ENCODE peak calls at places on chromosomes 11 and 22, in nine cellular contexts. P, U, H, L, Q, O, I, T and X are unnamed samples. For H3K36me3 and H3K4me1, the result is how much of the 10 kb centered on the place peaks cover.

GRCh38 chr11:10307411-10308207 is 2.7 kb downstream of the ADM start:
- DNase-seq in P (peak), U (peak), H (peak), L (peak), Q (peak), O (peak), I (peak), T (peak), X (peak)

GRCh38 chr11:97743205-97743742 is 1277.5 kb upstream of the CNTN5 start:
- DNase-seq in P (no peak), U (no peak), H (no peak), L (no peak), Q (no peak), O (no peak), I (no peak), T (peak), X (no peak)

GRCh38 chr11:78341841-78342240 is 75.8 kb downstream of the GAB2 start:
- DNase-seq in P (no peak), U (no peak), H (no peak), L (no peak), Q (no peak), O (no peak), I (no peak), T (no peak), X (no peak)

GRCh38 chr11:74000307-74000630 is 8.6 kb downstream of the UCP3 start:
- DNase-seq in P (no peak), U (no peak), H (no peak), L (no peak), Q (peak), O (no peak), I (no peak), T (no peak), X (no peak)

GRCh38 chr11:95512177-95512576 is 277.4 kb downstream of the FAM76B start:
- DNase-seq in P (no peak), U (peak), H (peak), L (peak), Q (peak), O (no peak), I (no peak), T (peak), X (peak)

GRCh38 chr11:60318726-60319125 is 8.3 kb upstream of the MS4A6E start:
- DNase-seq in P (no peak), U (no peak), H (no peak), L (no peak), Q (no peak), O (no peak), I (no peak), T (no peak), X (no peak)

GRCh38 chr11:33687733-33688479 is 12.7 kb downstream of the C11orf91 start:
- DNase-seq in P (peak), U (peak), H (no peak), L (peak), Q (no peak), O (no peak), I (no peak), T (peak), X (peak)

GRCh38 chr11:122653911-122654310 is 1.6 kb upstream of the UBASH3B start:
- DNase-seq in P (no peak), U (no peak), H (no peak), L (no peak), Q (no peak), O (no peak), I (no peak), T (peak), X (no peak)

GRCh38 chr11:57462597-57462996 is 2.3 kb downstream of the RTN4RL2 start:
- DNase-seq in P (no peak), U (no peak), H (no peak), L (no peak), Q (no peak), O (no peak), I (no peak), T (no peak), X (no peak)

GRCh38 chr22:45421349-45422057 is 8.0 kb downstream of the RIBC2 start:
- DNase-seq in P (no peak), U (no peak), H (no peak), L (no peak), Q (no peak), O (no peak), I (no peak), T (no peak), X (no peak)

GRCh38 chr11:9285850-9286587 is 20.9 kb upstream of the DENND5A start:
- DNase-seq in P (no peak), U (no peak), H (no peak), L (no peak), Q (no peak), O (no peak), I (no peak), T (no peak), X (no peak)

GRCh38 chr11:47946682-47947575 is 33.4 kb upstream of the PTPRJ start:
- DNase-seq in P (peak), U (peak), H (peak), L (peak), Q (peak), O (no peak), I (peak), T (peak), X (peak)

GRCh38 chr11:61026121-61027031 is 54.9 kb downstream of the CD6 start:
- DNase-seq in P (no peak), U (no peak), H (peak), L (no peak), Q (peak), O (no peak), I (no peak), T (no peak), X (no peak)

GRCh38 chr11:56783448-56784041 is 35.0 kb upstream of the OR9G4 start:
- DNase-seq in P (no peak), U (no peak), H (no peak), L (no peak), Q (no peak), O (no peak), I (no peak), T (peak), X (peak)

GRCh38 chr11:110490886-110491285 is 61.1 kb downstream of the FDX1 start:
- DNase-seq in P (no peak), U (no peak), H (no peak), L (no peak), Q (no peak), O (no peak), I (no peak), T (peak), X (no peak)

GRCh38 chr11:112216591-112217105 is 9.6 kb upstream of the PTS start:
- DNase-seq in P (no peak), U (no peak), H (no peak), L (no peak), Q (no peak), O (no peak), I (no peak), T (peak), X (no peak)

GRCh38 chr11:91421586-91421985 is 803.0 kb upstream of the FAT3 start:
- DNase-seq in P (no peak), U (no peak), H (no peak), L (no peak), Q (no peak), O (no peak), I (no peak), T (no peak), X (no peak)

GRCh38 chr11:96337541-96338530 is 5.2 kb downstream of the MAML2 start:
- DNase-seq in P (no peak), U (no peak), H (no peak), L (no peak), Q (no peak), O (no peak), I (no peak), T (peak), X (no peak)

GRCh38 chr11:44568358-44568705 is 2.9 kb downstream of the CD82 start:
- DNase-seq in P (no peak), U (peak), H (no peak), L (no peak), Q (peak), O (no peak), I (no peak), T (no peak), X (no peak)

GRCh38 chr22:48204296-48204695 is 1441.8 kb downstream of the TBC1D22A start:
- DNase-seq in P (no peak), U (no peak), H (no peak), L (no peak), Q (no peak), O (no peak), I (no peak), T (no peak), X (no peak)

GRCh38 chr11:123054301-123055065 is 7.5 kb downstream of the HSPA8 start:
- DNase-seq in P (no peak), U (no peak), H (no peak), L (no peak), Q (no peak), O (no peak), I (no peak), T (peak), X (peak)

GRCh38 chr22:45468872-45469572 is 33.7 kb upstream of the FBLN1 start:
- DNase-seq in P (no peak), U (no peak), H (no peak), L (peak), Q (no peak), O (no peak), I (no peak), T (peak), X (no peak)

GRCh38 chr11:110097459-110098012 is 4.3 kb downstream of the ZC3H12C start:
- DNase-seq in P (no peak), U (no peak), H (no peak), L (no peak), Q (no peak), O (no peak), I (no peak), T (peak), X (no peak)

GRCh38 chr11:126384449-126385070 is 29.1 kb downstream of the ST3GAL4 start:
- DNase-seq in P (no peak), U (peak), H (peak), L (no peak), Q (no peak), O (no peak), I (no peak), T (no peak), X (no peak)

GRCh38 chr11:14237333-14237988 is 121.5 kb downstream of the RRAS2 start:
- DNase-seq in P (no peak), U (no peak), H (peak), L (no peak), Q (no peak), O (no peak), I (no peak), T (no peak), X (peak)

GRCh38 chr11:112694813-112695212 is 266.4 kb upstream of the NCAM1 start:
- DNase-seq in P (no peak), U (no peak), H (no peak), L (no peak), Q (no peak), O (no peak), I (no peak), T (no peak), X (no peak)

GRCh38 chr22:40240671-40241070 is 62.9 kb downstream of the TNRC6B start:
- DNase-seq in P (no peak), U (no peak), H (no peak), L (no peak), Q (no peak), O (no peak), I (no peak), T (no peak), X (no peak)

GRCh38 chr11:81059356-81059755 is 1618.5 kb upstream of the TENM4 start:
- DNase-seq in P (no peak), U (no peak), H (no peak), L (no peak), Q (no peak), O (no peak), I (no peak), T (no peak), X (no peak)

GRCh38 chr11:61800331-61801281 is 7.9 kb downstream of the FEN1 start:
- DNase-seq in P (no peak), U (no peak), H (no peak), L (no peak), Q (no peak), O (no peak), I (no peak), T (peak), X (no peak)

GRCh38 chr11:11070976-11071375 is 213.1 kb upstream of the ZBED5 start:
- DNase-seq in P (no peak), U (no peak), H (no peak), L (no peak), Q (no peak), O (no peak), I (no peak), T (no peak), X (no peak)

GRCh38 chr11:114133548-114134329 is 74.2 kb downstream of the ZBTB16 start:
- DNase-seq in P (no peak), U (no peak), H (peak), L (peak), Q (no peak), O (no peak), I (no peak), T (no peak), X (no peak)

GRCh38 chr11:12441081-12441801 is 63.9 kb downstream of the PARVA start:
- DNase-seq in P (no peak), U (no peak), H (no peak), L (no peak), Q (no peak), O (no peak), I (no peak), T (peak), X (no peak)

GRCh38 chr22:17243524-17243923 is 24.3 kb upstream of the ADA2 start:
- DNase-seq in P (no peak), U (no peak), H (peak), L (no peak), Q (no peak), O (no peak), I (no peak), T (no peak), X (peak)

GRCh38 chr11:106105986-106106385 is 28.5 kb downstream of the AASDHPPT start:
- DNase-seq in P (no peak), U (no peak), H (no peak), L (no peak), Q (no peak), O (no peak), I (no peak), T (no peak), X (no peak)

GRCh38 chr11:114353448-114353847 is 46.9 kb downstream of the C11orf71 start:
- DNase-seq in P (no peak), U (no peak), H (no peak), L (no peak), Q (no peak), O (no peak), I (no peak), T (peak), X (no peak)

GRCh38 chr11:120749389-120749788 is 237.8 kb downstream of the GRIK4 start:
- DNase-seq in P (no peak), U (no peak), H (no peak), L (no peak), Q (no peak), O (no peak), I (no peak), T (no peak), X (no peak)

GRCh38 chr11:115166826-115167225 is 337.4 kb downstream of the CADM1 start:
- DNase-seq in P (no peak), U (no peak), H (no peak), L (no peak), Q (no peak), O (no peak), I (no peak), T (no peak), X (no peak)

GRCh38 chr11:32886180-32886579 is 6.4 kb upstream of the QSER1 start:
- DNase-seq in P (no peak), U (no peak), H (no peak), L (no peak), Q (no peak), O (no peak), I (no peak), T (no peak), X (no peak)

GRCh38 chr11:77471520-77472234 is 2.2 kb downstream of the PAK1 start:
- DNase-seq in P (peak), U (peak), H (peak), L (no peak), Q (no peak), O (no peak), I (peak), T (no peak), X (no peak)

GRCh38 chr11:2314136-2314524 is 12.3 kb downstream of the TSPAN32 start:
- DNase-seq in P (no peak), U (peak), H (no peak), L (no peak), Q (no peak), O (no peak), I (no peak), T (no peak), X (no peak)
- TF ChIP-seq POLR2A in P (no peak), U (no peak), H (no peak), L (no peak), Q (no peak), O (no peak), I (no peak), T (no peak), X (no peak)

GRCh38 chr11:64764753-64765152 is 5.0 kb upstream of the PYGM start:
- DNase-seq in P (no peak), U (peak), H (no peak), L (no peak), Q (no peak), O (no peak), I (no peak), T (no peak), X (peak)
- H3K36me3 ChIP-seq in P (half or more), U (under half), H (under half), L (under half), Q (half or more), O (half or more), I (half or more), T (half or more), X (half or more)

GRCh38 chr11:331332-332060 is 10.8 kb upstream of the IFITM3 start:
- DNase-seq in P (no peak), U (peak), H (no peak), L (peak), Q (peak), O (no peak), I (no peak), T (no peak), X (no peak)

GRCh38 chr11:336666-337002 is 16.0 kb upstream of the IFITM3 start:
- DNase-seq in P (no peak), U (no peak), H (no peak), L (no peak), Q (peak), O (no peak), I (no peak), T (no peak), X (no peak)

GRCh38 chr11:335779-336665 is 15.4 kb upstream of the IFITM3 start:
- DNase-seq in P (no peak), U (peak), H (no peak), L (peak), Q (peak), O (no peak), I (no peak), T (no peak), X (no peak)

GRCh38 chr11:332651-333480 is 12.2 kb upstream of the IFITM3 start:
- DNase-seq in P (no peak), U (peak), H (no peak), L (no peak), Q (peak), O (no peak), I (no peak), T (no peak), X (no peak)

DNA sequence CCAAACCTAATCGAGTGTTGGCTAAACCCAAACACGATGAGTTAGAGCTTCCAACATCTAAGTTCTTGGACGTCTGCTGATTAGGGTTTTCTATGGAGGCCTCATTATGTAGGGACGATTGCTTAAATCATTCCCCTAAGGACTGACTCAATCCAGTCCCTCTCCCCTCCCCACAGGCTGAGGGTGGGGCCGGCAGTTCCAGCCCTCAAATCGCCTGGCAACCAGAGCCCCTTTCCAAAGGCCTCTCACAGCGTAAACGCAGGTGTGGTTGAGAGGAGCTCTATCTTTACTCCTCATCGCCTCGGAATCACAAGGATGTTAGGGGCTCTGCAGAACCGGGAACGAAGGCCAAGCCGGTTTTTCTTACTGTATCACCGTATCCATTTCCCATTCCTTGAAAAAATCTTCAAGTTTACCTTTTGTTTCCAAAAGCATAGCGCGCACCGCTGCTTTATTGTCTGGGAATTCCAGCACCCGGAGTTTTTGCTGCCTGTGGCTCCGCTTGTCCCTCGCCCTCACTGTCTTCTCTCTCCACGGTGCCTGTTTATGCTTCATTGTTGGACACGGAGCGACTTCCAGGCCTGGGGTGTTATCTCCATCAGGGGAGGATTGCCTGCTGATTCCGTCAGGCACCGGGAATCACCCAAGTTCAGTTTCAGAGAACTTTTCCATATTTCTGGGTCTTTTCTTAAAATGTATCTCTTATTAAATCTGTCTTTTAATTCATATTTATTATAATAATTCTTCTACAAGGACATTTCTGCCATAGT is 13.8 kb upstream of the IFITM3 start:
- DNase-seq in P (no peak), U (peak), H (no peak), L (peak), Q (peak), O (no peak), I (no peak), T (no peak), X (no peak)
- H3K4me1 ChIP-seq in P (under half), U (under half), H (under half), L (under half), Q (under half), O (under half), I (under half), T (under half), X (under half)

GRCh38 chr11:119380816-119381185 is 689 bp downstream of the USP2 start:
- DNase-seq in P (no peak), U (peak), H (no peak), L (no peak), Q (no peak), O (no peak), I (no peak), T (no peak), X (peak)

GRCh38 chr11:119380160-119380815 is 1.2 kb downstream of the USP2 start:
- DNase-seq in P (no peak), U (no peak), H (no peak), L (no peak), Q (no peak), O (no peak), I (no peak), T (no peak), X (no peak)

GRCh38 chr11:119377961-119378667 is 3.4 kb downstream of the USP2 start:
- DNase-seq in P (no peak), U (no peak), H (no peak), L (no peak), Q (no peak), O (no peak), I (no peak), T (no peak), X (no peak)

GRCh38 chr11:119377112-119377901 is 4.2 kb downstream of the USP2 start:
- DNase-seq in P (no peak), U (no peak), H (no peak), L (no peak), Q (no peak), O (no peak), I (no peak), T (no peak), X (no peak)

GRCh38 chr11:119378851-119379465 is 2.5 kb downstream of the USP2 start:
- DNase-seq in P (no peak), U (no peak), H (no peak), L (no peak), Q (no peak), O (no peak), I (no peak), T (no peak), X (no peak)
- TF ChIP-seq POLR2A in P (peak), U (no peak), H (no peak), L (no peak), Q (no peak), O (no peak), I (no peak), T (no peak), X (no peak)

GRCh38 chr22:49777569-49778250 is 50.0 kb downstream of the BRD1 start:
- DNase-seq in P (no peak), U (no peak), H (no peak), L (no peak), Q (no peak), O (no peak), I (no peak), T (no peak), X (no peak)

GRCh38 chr22:49775191-49776052 is 52.3 kb downstream of the BRD1 start:
- DNase-seq in P (no peak), U (no peak), H (no peak), L (no peak), Q (no peak), O (no peak), I (no peak), T (no peak), X (no peak)

GRCh38 chr22:49774499-49775151 is 53.0 kb downstream of the BRD1 start:
- DNase-seq in P (no peak), U (no peak), H (no peak), L (no peak), Q (no peak), O (no peak), I (no peak), T (no peak), X (no peak)

GRCh38 chr22:49776053-49776511 is 51.6 kb downstream of the BRD1 start:
- DNase-seq in P (no peak), U (no peak), H (no peak), L (no peak), Q (no peak), O (no peak), I (no peak), T (no peak), X (no peak)

DNA sequence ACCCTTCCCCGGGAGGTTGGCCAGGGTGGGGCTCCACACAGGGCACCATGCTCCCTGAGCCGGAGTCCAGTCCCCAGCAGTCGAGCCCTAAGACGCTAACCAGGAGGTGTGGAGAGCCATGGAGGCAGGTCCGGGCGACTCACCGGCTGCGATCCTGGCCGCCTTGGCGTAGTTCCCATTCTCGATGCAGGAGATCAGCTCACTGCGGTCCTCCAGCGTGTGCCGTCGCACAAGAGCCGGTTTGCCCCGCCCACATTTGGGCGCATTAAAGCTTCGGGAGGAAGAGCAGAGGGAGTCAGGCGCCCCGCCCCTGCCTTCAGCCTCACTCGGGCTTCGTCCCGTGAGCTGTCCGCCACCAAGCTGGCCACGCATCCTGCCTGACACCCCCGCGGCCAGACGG is 50.8 kb downstream of the BRD1 start:
- DNase-seq in P (no peak), U (no peak), H (no peak), L (no peak), Q (no peak), O (no peak), I (no peak), T (no peak), X (no peak)
- H3K36me3 ChIP-seq in P (under half), U (under half), H (under half), L (under half), Q (under half), O (under half), I (half or more), T (half or more), X (under half)